ENCODE peak calls at places on chromosomes 6 and 20, in five cellular contexts. A is ovary, M is GM12865, B is GM20000, Z is heart left ventricle. V is an unnamed sample.

GRCh38 chr20:17651761-17652388 is 30.2 kb downstream of the RRBP1 start:
- DNase-seq in M (peak; percentile 15), Z (peak; percentile 16), B (no peak), A (no peak), V (peak; percentile 5)

GRCh38 chr6:105836889-105837288 is 249.2 kb upstream of the PRDM1 start:
- DNase-seq in Z (no peak), M (no peak), A (no peak), B (no peak), V (no peak)

GRCh38 chr6:51352506-51353029 is 533.9 kb downstream of the TFAP2B start:
- DNase-seq in Z (no peak), A (no peak), M (no peak), B (no peak), V (no peak)

GRCh38 chr6:170048615-170049256 is 242.1 kb downstream of the DLL1 start:
- DNase-seq in M (no peak), Z (peak; percentile 64), A (peak; percentile 6), B (no peak), V (peak; percentile 24)

GRCh38 chr6:105596284-105596755 is 193.4 kb upstream of the PREP start:
- DNase-seq in A (no peak), B (no peak), Z (no peak), M (no peak), V (no peak)

GRCh38 chr20:1341561-1342265 is 12.8 kb upstream of the SDCBP2 start:
- DNase-seq in M (no peak), A (no peak), B (no peak), Z (no peak), V (no peak)

GRCh38 chr6:1346556-1347186 is 34.8 kb downstream of the FOXQ1 start:
- DNase-seq in Z (no peak), B (no peak), M (no peak), A (no peak), V (no peak)

GRCh38 chr20:24958506-24959385 is 9.7 kb downstream of the CST7 start:
- DNase-seq in Z (no peak), M (no peak), B (no peak), A (peak; percentile 2), V (no peak)

GRCh38 chr20:14861028-14861699 is 523.8 kb upstream of the FLRT3 start:
- DNase-seq in Z (no peak), A (no peak), B (no peak), M (no peak), V (no peak)

GRCh38 chr20:64113796-64114355 is 6.5 kb upstream of the NPBWR2 start:
- DNase-seq in A (peak; percentile 1), Z (no peak), B (no peak), M (no peak), V (no peak)

GRCh38 chr20:51400051-51400926 is 142.2 kb downstream of the NFATC2 start:
- DNase-seq in Z (no peak), M (peak; percentile 93), A (no peak), B (peak; percentile 87), V (no peak)

GRCh38 chr6:144151010-144151727 is 852 bp downstream of the STX11 start:
- DNase-seq in Z (no peak), B (peak; percentile 74), A (no peak), M (peak; percentile 91), V (no peak)

GRCh38 chr6:143966291-143966690 is 41.8 kb downstream of the PLAGL1 start:
- DNase-seq in B (no peak), M (no peak), Z (no peak), A (no peak), V (no peak)

GRCh38 chr6:136607204-136607931 is 57.1 kb upstream of the MAP7 start:
- DNase-seq in M (no peak), B (no peak), Z (no peak), A (no peak), V (no peak)

GRCh38 chr6:154479388-154480143 is 30.9 kb downstream of the CNKSR3 start:
- DNase-seq in A (no peak), Z (no peak), B (no peak), M (no peak), V (no peak)

GRCh38 chr6:37456126-37456525 is 23.1 kb downstream of the CMTR1 start:
- DNase-seq in Z (no peak), B (no peak), A (no peak), M (no peak), V (no peak)

GRCh38 chr6:43964659-43965570 is 162.3 kb downstream of the MRPL14 start:
- DNase-seq in B (no peak), Z (no peak), A (no peak), M (no peak), V (no peak)

GRCh38 chr20:62570403-62570802 is 71.9 kb upstream of the SLCO4A1 start:
- DNase-seq in A (no peak), M (no peak), Z (no peak), B (no peak), V (no peak)

GRCh38 chr6:37207903-37208456 is 38.0 kb downstream of the PIM1 start:
- DNase-seq in M (peak; percentile 89), A (peak; percentile 48), Z (peak; percentile 87), B (peak; percentile 75), V (no peak)

GRCh38 chr6:32774428-32774827 is 11.1 kb upstream of the HLA-DQB2 start:
- DNase-seq in Z (no peak), B (no peak), A (no peak), M (no peak), V (no peak)

GRCh38 chr6:131669891-131670290 is 31.3 kb downstream of the OR2A4 start:
- DNase-seq in M (no peak), Z (no peak), B (no peak), A (no peak), V (no peak)

GRCh38 chr20:37615507-37616425 is 78.1 kb upstream of the CTNNBL1 start:
- DNase-seq in Z (no peak), M (peak; percentile 61), A (no peak), B (peak; percentile 60), V (no peak)

DNA sequence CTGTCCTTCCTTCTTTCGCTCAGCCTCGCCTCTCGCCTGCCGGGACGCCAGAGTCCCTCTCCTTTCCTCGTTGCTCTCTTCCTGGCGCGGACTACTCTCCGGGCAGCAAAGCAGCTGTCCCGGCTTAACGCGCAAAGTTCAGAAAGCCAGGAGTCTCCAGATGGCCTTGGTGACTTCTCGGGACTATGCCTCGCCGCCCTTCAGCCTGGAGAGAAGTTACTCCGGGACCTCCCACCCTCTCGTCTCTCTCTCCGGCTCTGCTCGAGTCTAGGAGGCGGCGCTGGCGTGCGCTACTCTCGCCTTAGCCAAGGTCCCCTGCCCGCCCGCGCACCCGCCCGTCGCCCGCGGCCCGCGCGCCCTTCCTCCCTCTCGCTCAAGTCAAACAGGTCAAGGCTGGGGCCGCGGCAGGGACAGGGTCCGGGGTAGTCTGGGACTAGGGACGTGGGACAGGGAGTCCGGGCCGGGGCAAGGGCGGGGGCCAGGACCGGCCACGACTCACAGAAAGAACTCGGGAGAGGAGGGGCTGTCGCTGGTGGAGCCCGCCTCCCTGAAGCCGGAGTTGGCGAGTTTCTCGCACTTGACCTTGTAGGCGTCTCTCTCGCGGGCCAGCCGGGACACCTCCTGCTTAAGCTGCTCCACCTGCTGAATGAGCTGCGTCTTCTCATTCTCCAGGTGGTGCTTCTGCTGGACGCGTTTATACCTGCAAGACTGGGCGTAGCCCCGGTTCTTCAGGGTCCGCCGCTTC is 1.5 kb downstream of the MAFB start:
- DNase-seq in M (no peak), A (peak; percentile 34), Z (peak; percentile 58), B (no peak), V (peak; percentile 54)
- TF ChIP-seq CTCF in M (no peak), A (no peak), Z (no peak), B (no peak), V (no peak)

GRCh38 chr6:149933036-149933435 is 8.8 kb upstream of the ULBP2 start:
- DNase-seq in M (no peak), Z (no peak), A (no peak), B (no peak), V (no peak)

GRCh38 chr6:149925253-149925973 is 2.5 kb upstream of the RAET1G start:
- DNase-seq in A (peak; percentile 34), B (no peak), M (no peak), Z (peak; percentile 60), V (peak; percentile 29)

GRCh38 chr6:149931501-149931900 is 8.6 kb upstream of the RAET1G start:
- DNase-seq in B (no peak), A (no peak), M (no peak), Z (no peak), V (no peak)

GRCh38 chr6:149925974-149926777 is 3.3 kb upstream of the RAET1G start:
- DNase-seq in M (peak; percentile 56), B (no peak), Z (peak; percentile 90), A (peak; percentile 87), V (peak; percentile 90)

GRCh38 chr6:149929422-149929821 is 6.5 kb upstream of the RAET1G start:
- DNase-seq in M (no peak), B (no peak), A (no peak), Z (no peak), V (no peak)
- TF ChIP-seq CTCF in M (peak; percentile 40), B (no peak), A (no peak), Z (peak; percentile 25), V (no peak)

GRCh38 chr6:166055801-166056200 is 111.8 kb downstream of the TBXT start:
- DNase-seq in A (no peak), M (no peak), B (no peak), Z (no peak), V (no peak)

GRCh38 chr6:166058064-166058739 is 109.4 kb downstream of the TBXT start:
- DNase-seq in M (no peak), Z (no peak), B (no peak), A (peak; percentile 66), V (no peak)

GRCh38 chr6:166052837-166053236 is 114.8 kb downstream of the TBXT start:
- DNase-seq in B (no peak), A (no peak), Z (no peak), M (no peak), V (no peak)

DNA sequence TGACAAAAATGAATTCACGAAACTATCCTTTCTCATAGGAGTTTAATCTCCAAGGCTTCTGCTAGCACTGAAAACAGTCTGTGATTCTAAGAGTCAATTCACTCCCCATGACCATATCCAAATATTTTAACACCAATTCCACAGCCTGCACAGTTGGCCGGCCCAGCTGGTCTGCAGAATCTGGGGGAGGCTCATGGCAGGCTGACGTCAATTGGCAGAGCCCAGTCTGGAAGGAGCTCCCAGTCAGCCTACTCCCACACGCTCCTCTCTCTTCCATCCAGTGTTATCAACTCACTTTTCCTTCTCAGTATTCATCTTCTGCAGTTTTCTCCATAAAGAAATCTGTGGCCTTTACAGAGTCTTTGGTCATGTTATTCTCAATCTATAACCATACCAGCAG is 111.0 kb downstream of the TBXT start:
- DNase-seq in A (peak; percentile 92), M (no peak), B (no peak), Z (peak; percentile 79), V (no peak)
- TF ChIP-seq CTCF in A (no peak), M (no peak), B (no peak), Z (no peak), V (no peak)

GRCh38 chr6:66931787-66932186 is 1224.8 kb upstream of the EYS start:
- DNase-seq in M (no peak), Z (no peak), A (no peak), B (no peak), V (no peak)

GRCh38 chr6:66930559-66931290 is 1223.7 kb upstream of the EYS start:
- DNase-seq in Z (no peak), A (no peak), B (no peak), M (no peak), V (no peak)

DNA sequence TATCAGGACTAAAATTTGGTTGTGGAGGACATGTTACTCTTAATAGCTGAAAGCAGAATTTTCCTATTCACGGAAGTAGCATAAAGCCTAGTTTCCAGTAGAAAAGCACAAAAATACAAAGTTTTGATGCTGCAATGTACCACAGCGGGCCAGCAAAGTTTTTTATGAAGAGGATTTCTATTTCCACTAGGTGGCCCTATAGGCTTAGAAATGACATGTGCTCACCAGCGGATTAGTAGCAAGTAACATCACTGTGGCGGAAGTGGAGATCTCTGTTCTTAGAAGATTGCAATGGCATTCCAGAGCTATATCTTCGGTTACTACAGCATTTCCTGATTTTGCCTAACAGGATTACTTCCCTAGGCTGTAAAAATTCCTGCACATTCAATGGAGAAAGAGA is 1219.0 kb upstream of the EYS start:
- DNase-seq in B (no peak), M (no peak), Z (no peak), A (no peak), V (no peak)
- TF ChIP-seq CTCF in B (no peak), M (no peak), Z (no peak), A (no peak), V (no peak)